ENCODE peak calls at places on chromosome 4, in six cellular contexts. E is ureter; B is NCI-H1930; G is GM13977; J is AG09319; S is activated T-cell treated with anti-CD3 and anti-CD28 coated beads, Interleukin-2, amount 50 U/mL, for 1 hour. M is an unnamed sample.

GRCh38 chr4:148052448-148052847 is 320.6 kb downstream of the ARHGAP10 start:
- DNase-seq in E (no peak), B (no peak), G (no peak), J (no peak), S (no peak), M (no peak)

GRCh38 chr4:168183717-168184571 is 91.6 kb downstream of the ANXA10 start:
- DNase-seq in E (no peak), B (no peak), G (peak; percentile 56), J (peak; percentile 10), S (no peak), M (no peak)

GRCh38 chr4:150391052-150391451 is 190.9 kb upstream of the MAB21L2 start:
- DNase-seq in E (no peak), B (no peak), G (no peak), J (no peak), S (no peak), M (no peak)

GRCh38 chr4:88585908-88586307 is 6.4 kb upstream of the HERC3 start:
- DNase-seq in E (no peak), B (no peak), G (no peak), J (no peak), S (no peak), M (no peak)

GRCh38 chr4:102623622-102624021 is 122.5 kb downstream of the NFKB1 start:
- DNase-seq in E (no peak), B (no peak), G (no peak), J (no peak), S (no peak), M (no peak)

GRCh38 chr4:95572304-95572991 is 23.7 kb upstream of the UNC5C start:
- DNase-seq in E (peak; percentile 61), B (no peak), G (no peak), J (no peak), S (no peak), M (peak; percentile 48)

GRCh38 chr4:183493246-183493645 is 11.6 kb upstream of the ING2 start:
- DNase-seq in E (no peak), B (no peak), G (no peak), J (no peak), S (no peak), M (no peak)

GRCh38 chr4:77001907-77002306 is 52.4 kb downstream of the SEPTIN11 start:
- DNase-seq in E (no peak), B (no peak), G (no peak), J (no peak), S (no peak), M (no peak)

GRCh38 chr4:138308421-138308820 is 66.3 kb upstream of the SLC7A11 start:
- DNase-seq in E (no peak), B (no peak), G (no peak), J (peak; percentile 35), S (no peak), M (no peak)

GRCh38 chr4:54082168-54082567 is 17.8 kb upstream of the CHIC2 start:
- DNase-seq in E (no peak), B (no peak), G (no peak), J (peak; percentile 97), S (no peak), M (no peak)

GRCh38 chr4:16082424-16083216 is 1.2 kb downstream of the PROM1 start:
- DNase-seq in E (no peak), B (no peak), G (peak; percentile 40), J (no peak), S (peak; percentile 19), M (peak; percentile 34)

GRCh38 chr4:54658321-54659093 is 750 bp downstream of the KIT start:
- DNase-seq in E (peak; percentile 54), B (peak; percentile 100), G (peak; percentile 43), J (no peak), S (peak; percentile 24), M (peak; percentile 36)

GRCh38 chr4:37389967-37390580 is 145.5 kb downstream of the NWD2 start:
- DNase-seq in E (no peak), B (peak; percentile 16), G (peak; percentile 46), J (no peak), S (no peak), M (no peak)

GRCh38 chr4:177573487-177573886 is 131.2 kb upstream of the AGA start:
- DNase-seq in E (no peak), B (no peak), G (no peak), J (peak; percentile 48), S (no peak), M (no peak)

GRCh38 chr4:10158355-10158942 is 41.9 kb upstream of the WDR1 start:
- DNase-seq in E (no peak), B (no peak), G (no peak), J (no peak), S (no peak), M (no peak)

GRCh38 chr4:37989398-37990260 is 29.4 kb downstream of the PTTG2 start:
- DNase-seq in E (no peak), B (no peak), G (no peak), J (no peak), S (no peak), M (no peak)

GRCh38 chr4:82621212-82621611 is 59.4 kb upstream of the TMEM150C start:
- DNase-seq in E (no peak), B (no peak), G (no peak), J (no peak), S (no peak), M (no peak)

GRCh38 chr4:2942037-2942531 is 21.1 kb downstream of the NOP14 start:
- DNase-seq in E (no peak), B (no peak), G (no peak), J (no peak), S (peak; percentile 24), M (peak; percentile 27)

M was measured in lung.